ENCODE peak calls at places on chromosomes 2 and 18, in six cellular contexts. P is PC-9; C is CD8-positive, alpha-beta memory T cell; A is lower lobe of right lung; U is fibroblast of the aortic adventitia; K is adrenal gland. V is an unnamed sample.

GRCh38 chr2:3620834-3621233 is 25.9 kb downstream of the COLEC11 start:
- DNase-seq in P (no peak), C (no peak), A (no peak), U (peak; percentile 15), K (no peak), V (no peak)

GRCh38 chr2:191412353-191412752 is 167.1 kb downstream of the MYO1B start:
- DNase-seq in P (no peak), C (no peak), A (no peak), U (no peak), K (no peak), V (no peak)

GRCh38 chr2:1979569-1979968 is 235.3 kb upstream of the PXDN start:
- DNase-seq in P (no peak), C (no peak), A (no peak), U (no peak), K (no peak), V (no peak)

GRCh38 chr2:64543006-64543697 is 19.0 kb downstream of the AFTPH start:
- DNase-seq in P (peak; percentile 58), C (no peak), A (no peak), U (peak; percentile 23), K (no peak), V (no peak)

GRCh38 chr2:151756820-151757219 is 22.5 kb upstream of the NEB start:
- DNase-seq in P (no peak), C (no peak), A (no peak), U (no peak), K (no peak), V (no peak)

GRCh38 chr2:1992280-1992679 is 248.0 kb upstream of the PXDN start:
- DNase-seq in P (no peak), C (no peak), A (no peak), U (no peak), K (no peak), V (no peak)

GRCh38 chr18:41905786-41906527 is 49.1 kb upstream of the PIK3C3 start:
- DNase-seq in P (peak; percentile 9), C (no peak), A (no peak), U (no peak), K (no peak), V (no peak)

GRCh38 chr2:529425-529824 is 147.8 kb downstream of the TMEM18 start:
- DNase-seq in P (peak; percentile 64), C (peak; percentile 6), A (no peak), U (peak; percentile 15), K (no peak), V (peak; percentile 2)

GRCh38 chr2:9163306-9164111 is 43.1 kb upstream of the ASAP2 start:
- DNase-seq in P (peak; percentile 85), C (no peak), A (no peak), U (peak; percentile 88), K (no peak), V (no peak)

GRCh38 chr2:64742678-64743077 is 89.0 kb upstream of the SERTAD2 start:
- DNase-seq in P (no peak), C (no peak), A (no peak), U (peak; percentile 45), K (no peak), V (no peak)

DNA sequence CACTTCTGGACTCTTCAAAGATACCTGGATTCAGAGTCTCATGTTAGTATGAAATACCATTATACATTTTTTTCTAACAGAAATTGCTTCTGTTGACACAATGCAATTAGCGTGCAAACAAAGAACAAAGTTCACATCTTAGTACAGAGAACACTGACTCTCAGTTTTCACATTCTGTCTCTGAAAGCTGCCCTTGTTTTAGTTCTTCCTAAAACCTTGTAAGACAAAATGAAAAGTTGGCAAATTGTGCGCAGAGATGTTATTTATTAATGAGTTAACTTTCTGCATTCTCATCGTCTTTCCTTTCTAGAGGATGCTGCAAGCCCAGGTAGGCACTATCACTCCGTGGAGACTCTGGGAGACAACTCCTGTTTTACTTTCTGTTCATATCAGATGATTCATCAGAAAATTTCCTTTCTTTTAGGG is 377.3 kb upstream of the POU3F3 start:
- DNase-seq in P (no peak), C (no peak), A (no peak), U (no peak), K (no peak), V (no peak)
- H3K4me3 ChIP-seq in P (no peak overlapping the region), C (no peak overlapping the region), A (no peak overlapping the region), U (no peak overlapping the region), K (no peak overlapping the region), V (no peak overlapping the region)

DNA sequence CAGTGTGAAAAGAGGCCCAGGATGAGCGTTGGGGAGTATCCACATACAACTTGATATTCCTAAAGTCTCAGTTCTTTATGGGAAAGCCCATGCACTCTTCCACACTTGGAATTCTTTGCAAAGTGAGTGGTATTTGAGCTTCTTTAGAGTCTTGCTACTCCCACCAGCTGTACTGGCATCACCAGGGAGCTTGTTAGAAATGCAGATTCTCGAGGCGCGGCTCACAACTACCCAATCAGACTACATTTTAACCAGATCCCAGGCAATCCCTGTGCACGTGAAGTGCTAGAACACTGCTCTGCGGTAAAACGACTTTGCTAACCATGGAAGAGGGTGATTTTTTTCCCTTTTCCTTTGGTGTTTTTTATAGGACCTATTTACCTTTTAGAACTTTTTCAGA is 184.7 kb downstream of the NEDD4L start:
- DNase-seq in P (no peak), C (no peak), A (no peak), U (no peak), K (no peak), V (no peak)
- H3K4me3 ChIP-seq in P (no peak overlapping the region), C (no peak overlapping the region), A (no peak overlapping the region), U (no peak overlapping the region), K (no peak overlapping the region), V (no peak overlapping the region)

GRCh38 chr18:34033968-34034367 is 190.7 kb downstream of the NOL4 start:
- DNase-seq in P (no peak), C (no peak), A (no peak), U (no peak), K (no peak), V (no peak)

GRCh38 chr18:34042423-34043146 is 182.1 kb downstream of the NOL4 start:
- DNase-seq in P (no peak), C (no peak), A (no peak), U (no peak), K (no peak), V (no peak)

DNA sequence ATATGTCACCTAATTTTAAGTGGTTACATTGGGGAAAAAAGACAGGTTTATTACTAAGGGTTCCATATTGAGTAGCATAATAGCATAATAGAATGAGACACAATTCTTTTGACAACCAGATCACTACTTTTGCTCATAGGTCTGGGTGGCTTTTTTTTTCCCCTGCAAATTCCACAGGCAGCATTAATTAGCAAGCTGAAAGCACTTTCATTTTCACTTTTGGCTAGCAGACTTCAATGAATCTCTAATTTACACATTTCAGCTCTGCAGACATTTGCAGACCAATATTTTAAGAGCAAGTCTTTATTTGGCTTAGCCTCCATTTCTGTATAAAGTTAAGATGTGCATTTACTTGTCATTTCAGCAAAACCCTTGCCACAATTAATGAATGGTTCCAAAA is 185.5 kb downstream of the NOL4 start:
- DNase-seq in P (no peak), C (no peak), A (no peak), U (no peak), K (no peak), V (no peak)
- H3K4me3 ChIP-seq in P (peak overlapping the region; percentile 4), C (no peak overlapping the region), A (no peak overlapping the region), U (no peak overlapping the region), K (no peak overlapping the region), V (no peak overlapping the region)

DNA sequence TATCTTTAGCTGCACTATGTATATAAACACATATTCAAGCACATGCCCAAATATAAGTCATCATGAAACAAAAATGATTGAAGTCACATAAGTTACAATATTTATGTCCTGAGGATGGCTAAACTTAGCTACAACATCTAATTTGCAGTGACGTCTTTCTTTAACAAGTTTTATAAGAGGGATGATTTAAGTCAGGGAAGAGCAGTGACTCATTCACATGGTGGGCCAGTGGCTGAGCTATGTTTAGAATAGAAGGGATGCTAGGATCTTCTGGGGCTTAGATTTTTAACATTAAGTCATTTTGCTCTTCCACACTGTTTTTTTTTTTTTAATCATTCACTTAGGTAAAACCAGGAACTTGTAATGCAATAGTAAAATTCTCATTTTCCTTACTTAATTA is 22.3 kb downstream of the ADCYAP1 start:
- DNase-seq in P (no peak), C (no peak), A (no peak), U (no peak), K (no peak), V (no peak)
- H3K4me3 ChIP-seq in P (no peak overlapping the region), C (no peak overlapping the region), A (no peak overlapping the region), U (no peak overlapping the region), K (no peak overlapping the region), V (no peak overlapping the region)

GRCh38 chr2:70121627-70122372 is 34.5 kb downstream of the PCBP1 start:
- DNase-seq in P (no peak), C (no peak), A (no peak), U (no peak), K (no peak), V (no peak)

GRCh38 chr2:70122470-70122869 is 35.2 kb downstream of the PCBP1 start:
- DNase-seq in P (no peak), C (no peak), A (no peak), U (no peak), K (no peak), V (no peak)

GRCh38 chr2:70124983-70125480 is 37.8 kb downstream of the PCBP1 start:
- DNase-seq in P (no peak), C (no peak), A (peak; percentile 82), U (peak; percentile 46), K (peak; percentile 85), V (no peak)

GRCh38 chr2:70123829-70124117 is 36.5 kb downstream of the PCBP1 start:
- DNase-seq in P (no peak), C (no peak), A (no peak), U (no peak), K (no peak), V (no peak)

DNA sequence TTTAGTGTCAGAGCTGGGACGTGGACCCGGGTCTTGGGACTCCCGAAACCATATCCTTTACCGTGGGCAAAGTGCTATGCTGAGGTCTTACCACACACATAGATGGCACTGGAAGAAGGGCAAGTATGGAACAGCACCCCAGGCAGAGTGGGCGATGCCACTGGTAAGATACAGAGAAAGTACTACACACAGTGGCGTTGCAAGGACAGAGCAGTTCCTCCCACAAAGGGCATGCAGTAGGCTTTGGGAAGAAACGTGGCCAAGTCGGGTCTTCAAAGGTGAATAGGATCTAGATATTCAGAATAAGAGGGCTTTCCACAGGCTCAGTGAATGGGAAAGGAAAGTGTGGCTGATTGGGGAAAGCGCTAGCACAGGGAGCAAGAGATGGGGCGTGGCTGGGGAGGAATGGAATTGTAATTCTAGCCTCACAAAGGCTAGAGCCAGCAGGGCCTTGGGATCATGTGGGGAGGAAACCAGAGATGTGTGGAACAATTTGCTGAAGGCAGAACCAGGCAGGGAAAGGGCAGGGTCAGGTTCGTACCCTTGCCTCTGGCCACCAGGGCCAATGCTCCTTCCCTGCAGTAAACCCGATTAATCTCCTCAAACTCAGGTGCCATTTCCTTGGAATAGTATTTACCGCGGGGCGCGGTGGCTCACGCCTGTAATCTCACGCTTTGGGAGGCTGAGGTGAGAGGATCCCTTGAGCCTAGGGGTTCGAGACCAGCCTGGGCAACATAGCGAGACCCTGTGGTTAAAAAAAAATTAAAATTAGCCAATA is 36.0 kb downstream of the PCBP1 start:
- DNase-seq in P (no peak), C (no peak), A (no peak), U (peak; percentile 80), K (peak; percentile 81), V (no peak)
- H3K4me3 ChIP-seq in P (peak overlapping the region; percentile 95), C (peak overlapping the region; percentile 84), A (peak overlapping the region; percentile 65), U (no peak overlapping the region), K (no peak overlapping the region), V (peak overlapping the region; percentile 53)

DNA sequence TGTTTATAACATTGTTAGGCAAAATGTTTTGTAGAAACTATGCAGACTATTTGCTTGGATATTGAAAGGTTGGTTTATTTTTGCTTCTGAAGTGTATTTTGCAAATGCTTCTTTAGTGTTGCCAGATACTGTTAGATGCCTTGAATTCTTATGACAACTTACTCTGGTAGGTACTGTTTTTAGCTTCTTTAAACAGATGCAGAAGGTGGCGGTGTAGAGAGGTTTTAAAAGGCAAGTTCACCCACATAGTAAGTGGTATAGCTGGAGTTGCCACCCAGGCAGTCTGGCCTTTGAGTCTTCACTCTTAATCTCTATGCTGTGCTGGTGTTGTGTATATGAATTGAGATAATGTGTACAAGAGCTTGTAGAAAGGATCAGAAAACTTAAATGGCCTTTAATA is 3.6 kb downstream of the PCYOX1 start:
- DNase-seq in P (no peak), C (no peak), A (no peak), U (no peak), K (no peak), V (no peak)
- H3K4me3 ChIP-seq in P (no peak overlapping the region), C (no peak overlapping the region), A (no peak overlapping the region), U (no peak overlapping the region), K (no peak overlapping the region), V (no peak overlapping the region)